ENCODE peak calls at places on chromosome X, in four cellular contexts. W is A673, Z is kidney epithelial cell, A is adrenal gland. O is an unnamed sample. For H3K27me3, the result is how much of the 10 kb centered on the place peaks cover.

GRCh38 chrX:151151668-151152267 is 24.6 kb upstream of the GPR50 start:
- DNase-seq in W (peak), Z (no peak), A (peak), O (peak)

GRCh38 chrX:23952984-23953907 is 45.4 kb downstream of the CXorf58 start:
- DNase-seq in W (peak), Z (no peak), A (no peak), O (peak)

GRCh38 chrX:24859211-24859841 is 156.4 kb downstream of the ARX start:
- DNase-seq in W (no peak), Z (no peak), A (no peak), O (no peak)

GRCh38 chrX:8731579-8732395 is at the start of gene ANOS1:
- DNase-seq in W (peak), Z (no peak), A (peak), O (no peak)

GRCh38 chrX:104270916-104271512 is 16.3 kb upstream of the ESX1 start:
- DNase-seq in W (peak), Z (no peak), A (peak), O (peak)

GRCh38 chrX:65726708-65727107 is 59.3 kb downstream of the MSN start:
- DNase-seq in W (no peak), Z (no peak), A (no peak), O (no peak)

GRCh38 chrX:80747832-80748231 is 61.8 kb downstream of the BRWD3 start:
- DNase-seq in W (no peak), Z (no peak), A (no peak), O (no peak)

GRCh38 chrX:47446431-47446830 is 36.6 kb downstream of the ZNF41 start:
- DNase-seq in W (no peak), Z (no peak), A (no peak), O (no peak)

GRCh38 chrX:25013593-25014365 is 2.0 kb downstream of the ARX start:
- DNase-seq in W (no peak), Z (no peak), A (no peak), O (peak)

GRCh38 chrX:131693359-131693758 is 149.5 kb downstream of the OR13H1 start:
- DNase-seq in W (no peak), Z (no peak), A (no peak), O (no peak)

GRCh38 chrX:19649227-19650009 is 134.1 kb upstream of the MAP3K15 start:
- DNase-seq in W (no peak), Z (no peak), A (no peak), O (no peak)

GRCh38 chrX:131977619-131978018 is 45.5 kb upstream of the STK26 start:
- DNase-seq in W (no peak), Z (no peak), A (no peak), O (no peak)

GRCh38 chrX:15500497-15500966 is at the start of gene BMX:
- DNase-seq in W (no peak), Z (no peak), A (no peak), O (no peak)

GRCh38 chrX:47264507-47265173 is 31.8 kb downstream of the USP11 start:
- DNase-seq in W (no peak), Z (peak), A (no peak), O (no peak)

GRCh38 chrX:40933132-40934078 is 151.8 kb upstream of the USP9X start:
- DNase-seq in W (peak), Z (no peak), A (no peak), O (no peak)

GRCh38 chrX:135437867-135438733 is 16.4 kb downstream of the SMIM10L2A start:
- DNase-seq in W (no peak), Z (no peak), A (no peak), O (peak)

GRCh38 chrX:139739138-139739537 is 31.2 kb upstream of the MCF2 start:
- DNase-seq in W (no peak), Z (peak), A (no peak), O (no peak)

GRCh38 chrX:104041003-104041402 is 1.2 kb downstream of the H2BW2 start:
- DNase-seq in W (no peak), Z (no peak), A (no peak), O (no peak)

DNA sequence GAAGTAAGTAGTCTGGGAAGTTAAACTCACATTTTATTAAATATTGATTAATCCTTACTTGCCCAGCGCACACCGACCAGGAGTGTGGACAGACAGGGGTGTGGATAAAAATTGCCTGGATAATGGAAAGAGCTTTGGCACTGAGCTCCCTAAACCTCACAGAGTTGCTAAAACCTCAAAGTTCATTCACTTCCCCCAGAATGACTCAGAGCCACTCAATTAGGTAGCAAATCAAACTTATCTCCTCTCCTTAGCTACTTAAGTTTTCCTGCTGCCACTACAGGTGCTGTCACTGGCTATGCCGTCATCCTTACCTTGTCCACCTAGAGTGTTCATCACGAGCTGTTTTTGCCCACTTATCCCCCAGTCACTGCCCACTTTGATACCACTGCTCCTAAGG is 27.0 kb upstream of the MID1IP1 start:
- DNase-seq in W (no peak), Z (no peak), A (no peak), O (no peak)
- H3K4me3 ChIP-seq in W (no peak), Z (no peak), A (no peak), O (no peak)

GRCh38 chrX:17440258-17440657 is 65.3 kb downstream of the NHS start:
- DNase-seq in W (no peak), Z (no peak), A (no peak), O (no peak)
- H3K27me3 ChIP-seq in W (under half), Z (under half), A (under half), O (under half)

DNA sequence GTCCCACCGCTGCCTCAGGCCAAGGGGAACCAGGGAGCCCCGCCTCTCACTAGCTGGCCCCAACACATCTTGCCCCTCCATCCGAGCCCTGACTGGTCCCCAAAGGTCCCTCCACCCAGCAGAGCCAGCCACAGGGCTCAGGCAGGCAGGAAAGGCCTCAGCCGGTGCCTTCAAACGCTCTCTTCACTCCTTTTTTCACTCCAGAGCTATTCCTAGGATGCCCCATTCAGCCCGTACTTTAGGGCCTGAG is 1.5 kb upstream of the ARHGAP4 start:
- DNase-seq in W (no peak), Z (no peak), A (no peak), O (no peak)
- H3K4me3 ChIP-seq in W (peak), Z (peak), A (peak), O (peak)

GRCh38 chrX:153817291-153817690 is 13.1 kb downstream of the PDZD4 start:
- DNase-seq in W (no peak), Z (no peak), A (no peak), O (no peak)

GRCh38 chrX:153813161-153813560 is 17.2 kb downstream of the PDZD4 start:
- DNase-seq in W (no peak), Z (no peak), A (no peak), O (no peak)

GRCh38 chrX:153812220-153812619 is 17.8 kb downstream of the SSR4 start:
- DNase-seq in W (no peak), Z (no peak), A (no peak), O (no peak)

GRCh38 chrX:153816821-153817220 is 13.5 kb downstream of the PDZD4 start:
- DNase-seq in W (no peak), Z (no peak), A (no peak), O (no peak)

DNA sequence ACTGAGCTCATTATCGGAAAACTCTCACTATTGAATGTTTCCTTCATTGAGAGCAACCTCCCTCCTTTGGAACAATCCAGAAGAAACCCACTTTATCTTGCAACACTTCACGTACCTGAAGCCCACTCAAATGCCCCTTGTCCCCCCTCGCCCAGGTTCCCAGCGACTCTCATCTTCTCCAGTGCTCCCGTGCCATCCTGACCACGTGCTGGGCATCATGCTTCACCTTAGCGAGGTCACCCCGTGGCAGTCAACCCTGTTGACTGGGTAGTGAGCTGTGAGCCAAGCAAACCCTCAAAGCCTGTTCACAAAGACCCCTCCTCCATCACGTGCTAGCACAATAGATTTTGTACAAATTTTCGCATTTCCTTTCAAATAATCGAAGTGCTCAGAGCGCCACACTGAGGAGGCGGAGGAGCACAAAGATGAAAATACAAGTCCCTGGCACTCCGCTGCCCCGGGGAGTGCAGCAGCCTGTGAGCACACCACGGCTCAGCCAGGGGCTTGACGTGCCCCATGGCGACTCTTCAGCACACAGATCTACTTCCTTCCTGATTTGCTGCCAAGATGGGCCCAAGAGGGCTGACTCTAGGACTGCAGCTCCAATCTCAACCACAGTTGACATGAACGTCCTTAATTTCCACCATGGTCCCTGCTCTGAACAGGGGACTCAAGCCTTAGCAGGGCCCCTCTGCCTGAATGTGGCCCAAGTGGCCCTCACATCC is 15.6 kb downstream of the PDZD4 start:
- DNase-seq in W (no peak), Z (no peak), A (no peak), O (no peak)
- H3K27me3 ChIP-seq in W (under half), Z (under half), A (under half), O (under half)

DNA sequence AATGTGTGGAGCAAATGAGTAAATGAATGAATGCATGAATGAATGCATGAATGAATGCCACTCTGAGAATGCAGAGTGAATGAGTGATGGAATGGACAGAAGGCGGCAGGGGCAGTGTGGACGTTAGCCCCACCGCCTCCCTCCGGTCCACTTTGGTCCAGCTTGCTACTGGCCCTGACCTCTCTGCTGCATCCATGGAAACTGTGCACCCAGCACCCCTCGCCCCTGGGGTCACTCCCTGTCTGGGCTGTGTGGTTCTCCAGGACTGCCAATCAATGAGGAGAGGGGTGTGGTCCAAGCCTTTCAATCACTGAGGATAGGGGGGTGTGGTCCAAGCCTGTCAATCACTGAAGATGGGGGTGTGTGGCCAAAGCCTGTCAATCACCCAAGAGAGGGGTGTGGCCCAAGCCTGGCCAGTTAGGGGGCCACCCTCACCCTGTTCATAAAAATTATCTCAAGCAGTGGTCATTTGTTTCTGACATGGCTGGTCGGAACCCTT is 39.2 kb upstream of the ASMTL start:
- DNase-seq in W (peak), Z (no peak), A (peak), O (peak)
- H3K4me3 ChIP-seq in W (no peak), Z (no peak), A (no peak), O (peak)

GRCh38 chrX:105874790-105875189 is 52.5 kb downstream of the NRK start:
- DNase-seq in W (no peak), Z (no peak), A (no peak), O (no peak)

GRCh38 chrX:105869676-105870075 is 47.3 kb downstream of the NRK start:
- DNase-seq in W (no peak), Z (no peak), A (no peak), O (no peak)

GRCh38 chrX:105876658-105877057 is 54.3 kb downstream of the NRK start:
- DNase-seq in W (peak), Z (no peak), A (no peak), O (peak)

GRCh38 chrX:105870465-105870864 is 48.1 kb downstream of the NRK start:
- DNase-seq in W (no peak), Z (no peak), A (no peak), O (no peak)

GRCh38 chrX:105872921-105873320 is 50.6 kb downstream of the NRK start:
- DNase-seq in W (no peak), Z (no peak), A (peak), O (no peak)
- H3K27me3 ChIP-seq in W (under half), Z (under half), A (under half), O (under half)

GRCh38 chrX:44874481-44875184 is 1.6 kb downstream of the KDM6A start:
- DNase-seq in W (peak), Z (no peak), A (peak), O (peak)
- H3K4me3 ChIP-seq in W (peak), Z (peak), A (peak), O (peak)

O was measured in Karpas-422.